ENCODE peak calls at places on chromosomes 3 and 15, in seven cellular contexts. K is SJSA1; I is GM12865; A is NB4; Q is effector memory CD4-positive, alpha-beta T cell; R is upper lobe of right lung; L is OCI-LY7. B is an unnamed sample.

GRCh38 chr3:177195242-177195940 is 1.9 kb downstream of the TBL1XR1 start:
- DNase-seq in Q (no peak), A (peak; percentile 49), L (peak; percentile 43), R (no peak), I (peak; percentile 43), K (no peak), B (no peak)

GRCh38 chr3:50275996-50276761 is 2.7 kb upstream of the LSMEM2 start:
- DNase-seq in L (no peak), A (no peak), K (no peak), I (no peak), Q (no peak), R (no peak), B (no peak)

GRCh38 chr3:99549918-99550603 is 88.3 kb upstream of the COL8A1 start:
- DNase-seq in K (no peak), Q (no peak), R (no peak), I (no peak), L (no peak), A (no peak), B (no peak)

GRCh38 chr15:71496336-71496955 is 313.9 kb upstream of the NR2E3 start:
- DNase-seq in A (no peak), Q (no peak), I (no peak), K (no peak), R (no peak), L (no peak), B (no peak)

GRCh38 chr3:49671291-49672288 is 2.6 kb upstream of the APEH start:
- DNase-seq in K (peak; percentile 55), L (peak; percentile 78), Q (peak; percentile 42), A (peak; percentile 77), R (peak; percentile 84), I (peak; percentile 83), B (no peak)

GRCh38 chr15:48395532-48396011 is 64.3 kb downstream of the DUT start:
- DNase-seq in A (no peak), K (no peak), I (no peak), R (no peak), L (no peak), Q (no peak), B (no peak)

GRCh38 chr3:176739169-176739568 is 458.1 kb downstream of the TBL1XR1 start:
- DNase-seq in Q (no peak), L (no peak), A (no peak), R (no peak), K (no peak), I (no peak), B (no peak)

GRCh38 chr15:90583471-90584252 is 53.9 kb downstream of the CRTC3 start:
- DNase-seq in A (no peak), Q (no peak), L (peak; percentile 13), K (no peak), R (no peak), I (no peak), B (no peak)

GRCh38 chr3:5212625-5213573 is 25.4 kb downstream of the EDEM1 start:
- DNase-seq in I (no peak), K (no peak), R (no peak), L (no peak), Q (no peak), A (no peak), B (no peak)

GRCh38 chr15:35690089-35690488 is 144.1 kb upstream of the DPH6 start:
- DNase-seq in L (no peak), A (no peak), Q (no peak), I (no peak), R (no peak), K (no peak), B (no peak)

GRCh38 chr3:150763841-150764483 is 993 bp upstream of the SIAH2 start:
- DNase-seq in A (peak; percentile 80), I (peak; percentile 78), L (peak; percentile 67), R (peak; percentile 86), K (peak; percentile 61), Q (no peak), B (no peak)

GRCh38 chr3:79230254-79230653 is 537.5 kb downstream of the ROBO1 start:
- DNase-seq in K (no peak), Q (no peak), A (no peak), I (no peak), R (no peak), L (no peak), B (no peak)

GRCh38 chr3:38003371-38003816 is 12.8 kb downstream of the VILL start:
- DNase-seq in L (peak; percentile 54), I (peak; percentile 50), Q (peak; percentile 29), K (no peak), A (peak; percentile 70), R (peak; percentile 80), B (no peak)

GRCh38 chr3:69747511-69748248 is 8.4 kb downstream of the MITF start:
- DNase-seq in L (no peak), A (peak; percentile 47), Q (no peak), I (no peak), K (no peak), R (no peak), B (no peak)

GRCh38 chr3:24110051-24110450 is 165.0 kb downstream of the NR1D2 start:
- DNase-seq in A (no peak), K (no peak), Q (no peak), L (no peak), I (no peak), R (no peak), B (no peak)

GRCh38 chr3:153829596-153830170 is 291.5 kb upstream of the ARHGEF26 start:
- DNase-seq in A (no peak), R (no peak), L (no peak), K (no peak), Q (no peak), I (no peak), B (no peak)

GRCh38 chr3:135239485-135239884 is 444.4 kb downstream of the EPHB1 start:
- DNase-seq in Q (no peak), R (no peak), K (no peak), I (no peak), L (no peak), A (no peak), B (no peak)

GRCh38 chr3:37183375-37183831 is 9.0 kb upstream of the LRRFIP2 start:
- DNase-seq in Q (no peak), L (no peak), R (no peak), K (peak; percentile 44), A (no peak), I (no peak), B (no peak)

GRCh38 chr3:11660242-11660641 is 16.5 kb upstream of the VGLL4 start:
- DNase-seq in K (no peak), I (no peak), Q (no peak), L (no peak), A (no peak), R (no peak), B (no peak)

GRCh38 chr3:61353353-61353752 is 102.1 kb upstream of the FHIT start:
- DNase-seq in R (no peak), I (no peak), L (no peak), A (no peak), Q (no peak), K (no peak), B (no peak)

GRCh38 chr3:139358857-139359562 is 15.2 kb downstream of the MRPS22 start:
- DNase-seq in A (no peak), I (peak; percentile 21), L (no peak), R (no peak), K (no peak), Q (no peak), B (no peak)

GRCh38 chr3:104825116-104825515 is 541.6 kb upstream of the ALCAM start:
- DNase-seq in A (no peak), R (no peak), L (no peak), K (no peak), I (no peak), Q (no peak), B (no peak)

GRCh38 chr3:48038971-48039481 is 22.8 kb upstream of the MAP4 start:
- DNase-seq in K (peak; percentile 47), R (no peak), L (no peak), A (peak; percentile 18), Q (no peak), I (peak; percentile 13), B (no peak)
- H3K4me3 ChIP-seq in K (no peak overlapping the region), R (no peak overlapping the region), L (no peak overlapping the region), A (no peak overlapping the region), Q (no peak overlapping the region), I (no peak overlapping the region), B (no peak overlapping the region)

GRCh38 chr15:88788816-88789215 is 14.4 kb upstream of the ACAN start:
- DNase-seq in A (no peak), I (no peak), L (no peak), R (no peak), K (no peak), Q (no peak), B (no peak)

GRCh38 chr15:88794001-88794400 is 9.2 kb upstream of the ACAN start:
- DNase-seq in R (no peak), I (no peak), L (no peak), Q (no peak), K (no peak), A (no peak), B (no peak)

GRCh38 chr15:88791637-88792036 is 11.6 kb upstream of the ACAN start:
- DNase-seq in I (no peak), K (no peak), Q (no peak), A (no peak), R (no peak), L (no peak), B (no peak)

GRCh38 chr15:88790486-88790885 is 12.8 kb upstream of the ACAN start:
- DNase-seq in I (no peak), K (no peak), Q (no peak), R (no peak), A (no peak), L (no peak), B (no peak)

DNA sequence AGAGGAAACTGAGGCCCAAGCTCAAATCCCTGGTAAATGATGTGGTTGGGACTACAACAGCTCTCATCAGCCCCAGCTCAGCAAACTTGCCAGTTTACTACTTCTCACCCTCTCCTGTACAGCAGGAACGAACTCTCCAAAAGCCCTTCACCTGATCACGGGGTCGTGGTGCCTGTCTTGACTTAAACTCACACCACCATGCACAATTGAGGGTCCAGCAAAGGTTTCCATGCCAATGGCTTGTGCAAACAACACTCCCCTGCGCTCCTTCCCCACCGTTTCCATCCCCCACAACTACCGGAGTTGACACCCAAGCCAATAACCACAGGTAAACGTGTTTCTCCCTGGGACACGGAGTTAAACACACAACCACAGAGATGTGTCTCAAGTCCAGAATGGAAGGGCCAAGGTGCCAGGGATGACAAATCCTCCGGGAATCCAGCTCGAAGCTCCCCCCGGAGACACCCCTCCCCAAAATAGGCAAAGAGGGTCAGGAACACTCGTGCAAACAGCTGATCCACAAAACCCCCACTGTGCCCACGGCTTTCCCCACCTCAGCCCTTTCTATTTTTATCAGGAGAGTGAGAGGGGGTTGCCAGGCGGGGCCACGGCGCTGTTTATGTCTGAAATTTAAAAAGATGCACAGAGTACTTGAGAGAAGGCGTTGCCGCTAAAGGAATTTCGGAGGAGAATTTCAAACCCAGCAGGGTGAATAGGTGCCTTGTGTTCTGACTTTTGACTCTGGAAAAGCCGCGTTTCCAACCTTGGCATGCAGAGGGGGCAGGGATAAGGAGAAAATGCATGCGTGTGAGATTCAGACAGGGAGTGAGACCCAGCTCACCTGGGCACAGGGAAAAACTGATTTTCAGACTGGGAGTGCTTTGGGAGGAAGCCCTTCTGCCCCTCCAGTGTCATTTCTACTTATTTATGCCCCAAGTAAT is 10.6 kb upstream of the ACAN start:
- DNase-seq in Q (no peak), I (no peak), R (no peak), A (no peak), K (no peak), L (no peak), B (no peak)
- H3K4me3 ChIP-seq in Q (no peak overlapping the region), I (no peak overlapping the region), R (no peak overlapping the region), A (no peak overlapping the region), K (no peak overlapping the region), L (no peak overlapping the region), B (no peak overlapping the region)

GRCh38 chr3:72890166-72890925 is 2.5 kb downstream of the GXYLT2 start:
- DNase-seq in L (no peak), Q (no peak), K (no peak), I (no peak), R (no peak), A (no peak), B (no peak)
- H3K4me3 ChIP-seq in L (no peak overlapping the region), Q (no peak overlapping the region), K (no peak overlapping the region), I (no peak overlapping the region), R (no peak overlapping the region), A (no peak overlapping the region), B (no peak overlapping the region)

GRCh38 chr3:183967693-183968092 is 50.0 kb downstream of the ABCC5 start:
- DNase-seq in Q (no peak), A (no peak), K (no peak), I (no peak), L (no peak), R (no peak), B (no peak)
- H3K4me3 ChIP-seq in Q (no peak overlapping the region), A (no peak overlapping the region), K (no peak overlapping the region), I (no peak overlapping the region), L (no peak overlapping the region), R (no peak overlapping the region), B (no peak overlapping the region)